ENCODE peak calls at places on chromosomes 7 and 10, in eight cellular contexts. E is nephron progenitor cell; I is hippocampal formation; N is psoas muscle; J is stimulated activated CD4-positive, alpha-beta T cell treated with anti-CD3 and anti-CD28 coated beads, Interleukin-2, amount 100 ng/mL, for 48 hours; D is prostate gland; V is cardiac fibroblast; B is KBM-7. F is an unnamed sample.

GRCh38 chr10:102764340-102765257 is 20.9 kb downstream of the WBP1L start:
- DNase-seq in E (no peak), I (no peak), N (no peak), J (no peak), D (peak), V (peak), B (no peak), F (no peak)

GRCh38 chr10:92839191-92840085 is 8.9 kb upstream of the EXOC6 start:
- DNase-seq in E (peak), I (no peak), N (peak), J (peak), D (no peak), V (peak), B (peak), F (no peak)

GRCh38 chr10:94000638-94001420 is 7.1 kb downstream of the PLCE1 start:
- DNase-seq in E (no peak), I (no peak), N (no peak), J (no peak), D (no peak), V (peak), B (no peak), F (no peak)

GRCh38 chr7:22594020-22594419 is 94.0 kb upstream of the STEAP1B start:
- DNase-seq in E (no peak), I (no peak), N (no peak), J (no peak), D (no peak), V (no peak), B (no peak), F (no peak)

GRCh38 chr7:4078580-4078979 is 603.5 kb upstream of the FOXK1 start:
- DNase-seq in E (no peak), I (no peak), N (no peak), J (no peak), D (no peak), V (no peak), B (no peak), F (no peak)

GRCh38 chr10:106399112-106399511 is 765.4 kb downstream of the SORCS1 start:
- DNase-seq in E (no peak), I (no peak), N (no peak), J (no peak), D (no peak), V (no peak), B (no peak), F (no peak)

GRCh38 chr7:49422564-49422963 is 350.9 kb upstream of the VWC2 start:
- DNase-seq in E (no peak), I (no peak), N (no peak), J (no peak), D (no peak), V (no peak), B (no peak), F (no peak)

GRCh38 chr10:131559450-131559911 is 248.0 kb upstream of the TCERG1L start:
- DNase-seq in E (no peak), I (no peak), N (no peak), J (no peak), D (no peak), V (no peak), B (no peak), F (no peak)

GRCh38 chr7:2044883-2045471 is 187.8 kb downstream of the MAD1L1 start:
- DNase-seq in E (no peak), I (no peak), N (peak), J (no peak), D (no peak), V (no peak), B (no peak), F (no peak)

GRCh38 chr7:144437370-144438191 is 34.1 kb upstream of the NOBOX start:
- DNase-seq in E (peak), I (peak), N (no peak), J (peak), D (peak), V (peak), B (peak), F (no peak)

GRCh38 chr7:16804674-16805439 is at the start of gene AGR2:
- DNase-seq in E (no peak), I (no peak), N (no peak), J (no peak), D (peak), V (no peak), B (no peak), F (no peak)

GRCh38 chr10:76643465-76643864 is 994.1 kb downstream of the KCNMA1 start:
- DNase-seq in E (no peak), I (peak), N (peak), J (no peak), D (no peak), V (no peak), B (no peak), F (no peak)

GRCh38 chr7:106317971-106318370 is 33.2 kb upstream of the NAMPT start:
- DNase-seq in E (no peak), I (no peak), N (no peak), J (no peak), D (no peak), V (peak), B (no peak), F (no peak)

F was measured in amygdala.